ENCODE peak calls at places on chromosomes 4 and X, in seven cellular contexts. Z is fibroblast of pulmonary artery, L is Peyer's patch, C is H9, T is left cardiac atrium, K is GM20000, G is Daoy. V is an unnamed sample.

GRCh38 chr4:170769857-170770256 is 680.1 kb upstream of the AADAT start:
- DNase-seq in C (no peak), Z (no peak), G (no peak), T (no peak), L (no peak), K (no peak), V (no peak)

GRCh38 chr4:26163425-26164362 is 157.1 kb upstream of the RBPJ start:
- DNase-seq in L (no peak), C (no peak), G (no peak), K (no peak), T (no peak), Z (no peak), V (no peak)

GRCh38 chr4:15500721-15501120 is 31.0 kb downstream of the CC2D2A start:
- DNase-seq in T (no peak), Z (no peak), C (no peak), G (no peak), L (no peak), K (no peak), V (no peak)

GRCh38 chr4:168648929-168649328 is 152.1 kb downstream of the PALLD start:
- DNase-seq in C (no peak), L (no peak), G (peak; percentile 57), T (no peak), K (no peak), Z (peak; percentile 75), V (peak; percentile 50)

GRCh38 chrX:132491191-132491590 is 2.4 kb upstream of the MBNL3 start:
- DNase-seq in K (peak; percentile 3), Z (no peak), T (no peak), L (peak; percentile 34), G (peak; percentile 53), C (no peak), V (peak; percentile 60)

GRCh38 chrX:140948827-140949226 is 53.6 kb upstream of the SPANXB1 start:
- DNase-seq in Z (no peak), G (no peak), T (no peak), K (no peak), L (no peak), C (no peak), V (no peak)

GRCh38 chrX:129957241-129958099 is 25.0 kb upstream of the BCORL1 start:
- DNase-seq in C (peak; percentile 80), K (peak; percentile 77), Z (peak; percentile 30), G (peak; percentile 63), L (peak; percentile 74), T (peak; percentile 72), V (peak; percentile 53)

GRCh38 chrX:39725114-39725513 is 372.6 kb downstream of the BCOR start:
- DNase-seq in T (no peak), K (no peak), G (no peak), Z (no peak), C (no peak), L (no peak), V (no peak)

GRCh38 chr4:56575820-56576429 is 70.3 kb downstream of the ARL9 start:
- DNase-seq in T (no peak), C (no peak), K (no peak), L (no peak), G (no peak), Z (peak; percentile 70), V (peak; percentile 24)

GRCh38 chr4:25860586-25861421 is 2.0 kb downstream of the SEL1L3 start:
- DNase-seq in K (no peak), G (no peak), C (no peak), Z (peak; percentile 63), T (peak; percentile 25), L (peak; percentile 78), V (no peak)

GRCh38 chr4:97987019-97987648 is 156.1 kb downstream of the STPG2 start:
- DNase-seq in G (no peak), Z (peak; percentile 65), L (no peak), C (no peak), T (no peak), K (no peak), V (peak; percentile 1)

GRCh38 chr4:84403656-84404055 is 95.4 kb downstream of the NKX6-1 start:
- DNase-seq in G (peak; percentile 48), Z (no peak), C (no peak), L (no peak), T (no peak), K (no peak), V (peak; percentile 74)

GRCh38 chrX:151543706-151544105 is 19.8 kb upstream of the PASD1 start:
- DNase-seq in G (no peak), K (no peak), Z (no peak), L (no peak), T (no peak), C (peak; percentile 38), V (no peak)

GRCh38 chr4:109916003-109916399 is 3.3 kb downstream of the EGF start:
- DNase-seq in G (no peak), T (no peak), L (no peak), C (no peak), Z (no peak), K (no peak), V (no peak)

GRCh38 chr4:123997736-123998449 is 601.3 kb downstream of the SPRY1 start:
- DNase-seq in G (no peak), K (no peak), C (no peak), Z (no peak), L (no peak), T (no peak), V (no peak)

GRCh38 chrX:154986826-154987575 is 35.5 kb downstream of the F8 start:
- DNase-seq in L (no peak), T (no peak), G (no peak), K (no peak), Z (peak; percentile 48), C (no peak), V (no peak)

GRCh38 chr4:184473265-184473514 is 1.2 kb downstream of the IRF2 start:
- DNase-seq in C (no peak), T (no peak), Z (no peak), G (no peak), K (no peak), L (no peak), V (no peak)

GRCh38 chr4:16269742-16270522 is 43.7 kb upstream of the TAPT1 start:
- DNase-seq in T (peak; percentile 22), C (no peak), G (peak; percentile 90), Z (peak; percentile 84), L (no peak), K (no peak), V (peak; percentile 94)

GRCh38 chr4:90745176-90745575 is 618.0 kb downstream of the CCSER1 start:
- DNase-seq in G (peak; percentile 2), C (no peak), K (no peak), L (no peak), Z (no peak), T (no peak), V (peak; percentile 0)

GRCh38 chr4:103591839-103592238 is 127.9 kb downstream of the TACR3 start:
- DNase-seq in T (no peak), G (no peak), C (no peak), K (no peak), L (no peak), Z (no peak), V (no peak)

GRCh38 chr4:180618396-180618795 is 1624.8 kb upstream of the TENM3 start:
- DNase-seq in L (no peak), C (no peak), T (no peak), K (no peak), G (peak; percentile 71), Z (no peak), V (peak; percentile 49)

GRCh38 chr4:8894424-8894816 is 22.8 kb upstream of the HMX1 start:
- DNase-seq in K (no peak), T (no peak), L (no peak), Z (no peak), C (no peak), G (no peak), V (no peak)

GRCh38 chrX:113400193-113400704 is 559.6 kb upstream of the AMOT start:
- DNase-seq in Z (peak; percentile 58), G (no peak), L (no peak), C (peak; percentile 36), T (no peak), K (no peak), V (peak; percentile 14)

V was measured in RPMI7951.